ENCODE peak calls at places on chromosomes 4 and X, in ten cellular contexts. One of them, this sample, is unnamed.

GRCh38 chrX:1502241-1502640 is 34.7 kb downstream of the P2RY8 start:
- DNase-seq in heart left ventricle: no peak
- DNase-seq in heart right ventricle: no peak
- DNase-seq in AG09309: no peak
- DNase-seq in NB4: peak; percentile 93
- DNase-seq in fibroblast of the aortic adventitia: no peak
- DNase-seq in body of pancreas: no peak
- DNase-seq in CD8-positive, alpha-beta T cell: no peak
- DNase-seq in epithelial cell of esophagus: no peak
- DNase-seq in adrenal gland: no peak
- DNase-seq in this sample: no peak

GRCh38 chr4:536351-536972 is 37.5 kb downstream of the PIGG start:
- DNase-seq in epithelial cell of esophagus: no peak
- DNase-seq in CD8-positive, alpha-beta T cell: no peak
- DNase-seq in heart left ventricle: no peak
- DNase-seq in body of pancreas: no peak
- DNase-seq in heart right ventricle: no peak
- DNase-seq in adrenal gland: peak; percentile 46
- DNase-seq in NB4: no peak
- DNase-seq in AG09309: no peak
- DNase-seq in fibroblast of the aortic adventitia: no peak
- DNase-seq in this sample: no peak

GRCh38 chr4:30865676-30866075 is 145.5 kb downstream of the PCDH7 start:
- DNase-seq in NB4: no peak
- DNase-seq in body of pancreas: no peak
- DNase-seq in fibroblast of the aortic adventitia: peak; percentile 45
- DNase-seq in AG09309: no peak
- DNase-seq in adrenal gland: no peak
- DNase-seq in epithelial cell of esophagus: no peak
- DNase-seq in heart right ventricle: no peak
- DNase-seq in heart left ventricle: no peak
- DNase-seq in CD8-positive, alpha-beta T cell: no peak
- DNase-seq in this sample: no peak

GRCh38 chrX:54116391-54116790 is 66.7 kb downstream of the FAM120C start:
- DNase-seq in CD8-positive, alpha-beta T cell: no peak
- DNase-seq in epithelial cell of esophagus: peak; percentile 3
- DNase-seq in fibroblast of the aortic adventitia: no peak
- DNase-seq in NB4: peak; percentile 0
- DNase-seq in adrenal gland: no peak
- DNase-seq in body of pancreas: no peak
- DNase-seq in heart right ventricle: no peak
- DNase-seq in heart left ventricle: no peak
- DNase-seq in AG09309: no peak
- DNase-seq in this sample: no peak

GRCh38 chr4:97984545-97985131 is 158.6 kb downstream of the STPG2 start:
- DNase-seq in NB4: peak; percentile 15
- DNase-seq in heart left ventricle: no peak
- DNase-seq in epithelial cell of esophagus: peak; percentile 17
- DNase-seq in AG09309: no peak
- DNase-seq in adrenal gland: no peak
- DNase-seq in fibroblast of the aortic adventitia: no peak
- DNase-seq in body of pancreas: no peak
- DNase-seq in heart right ventricle: no peak
- DNase-seq in CD8-positive, alpha-beta T cell: no peak
- DNase-seq in this sample: peak; percentile 33

GRCh38 chr4:111631157-111631999 is 513.9 kb upstream of the FAM241A start:
- DNase-seq in fibroblast of the aortic adventitia: peak; percentile 43
- DNase-seq in heart right ventricle: no peak
- DNase-seq in epithelial cell of esophagus: peak; percentile 35
- DNase-seq in CD8-positive, alpha-beta T cell: no peak
- DNase-seq in AG09309: peak; percentile 7
- DNase-seq in heart left ventricle: no peak
- DNase-seq in body of pancreas: no peak
- DNase-seq in NB4: peak; percentile 15
- DNase-seq in adrenal gland: no peak
- DNase-seq in this sample: no peak

GRCh38 chr4:113978561-113979156 is 788 bp downstream of the ARSJ start:
- DNase-seq in epithelial cell of esophagus: peak; percentile 46
- DNase-seq in heart left ventricle: no peak
- DNase-seq in adrenal gland: no peak
- DNase-seq in NB4: no peak
- DNase-seq in AG09309: no peak
- DNase-seq in body of pancreas: no peak
- DNase-seq in heart right ventricle: no peak
- DNase-seq in fibroblast of the aortic adventitia: peak; percentile 51
- DNase-seq in CD8-positive, alpha-beta T cell: no peak
- DNase-seq in this sample: no peak

GRCh38 chrX:120499301-120500097 is 30.4 kb upstream of the LAMP2 start:
- DNase-seq in heart right ventricle: no peak
- DNase-seq in NB4: no peak
- DNase-seq in AG09309: no peak
- DNase-seq in adrenal gland: no peak
- DNase-seq in epithelial cell of esophagus: peak; percentile 3
- DNase-seq in heart left ventricle: no peak
- DNase-seq in fibroblast of the aortic adventitia: peak; percentile 44
- DNase-seq in CD8-positive, alpha-beta T cell: no peak
- DNase-seq in body of pancreas: peak; percentile 13
- DNase-seq in this sample: no peak

GRCh38 chrX:109537324-109537665 is 651 bp downstream of the NXT2 start:
- DNase-seq in fibroblast of the aortic adventitia: peak; percentile 83
- DNase-seq in body of pancreas: peak; percentile 68
- DNase-seq in CD8-positive, alpha-beta T cell: no peak
- DNase-seq in NB4: peak; percentile 69
- DNase-seq in adrenal gland: no peak
- DNase-seq in AG09309: peak; percentile 24
- DNase-seq in heart left ventricle: no peak
- DNase-seq in heart right ventricle: no peak
- DNase-seq in epithelial cell of esophagus: peak; percentile 93
- DNase-seq in this sample: no peak

GRCh38 chrX:4358577-4358976 is 645.1 kb upstream of the PRKX start:
- DNase-seq in adrenal gland: no peak
- DNase-seq in NB4: no peak
- DNase-seq in epithelial cell of esophagus: no peak
- DNase-seq in heart right ventricle: no peak
- DNase-seq in heart left ventricle: no peak
- DNase-seq in CD8-positive, alpha-beta T cell: no peak
- DNase-seq in AG09309: no peak
- DNase-seq in fibroblast of the aortic adventitia: no peak
- DNase-seq in body of pancreas: no peak
- DNase-seq in this sample: no peak
- H3K4me3 ChIP-seq in adrenal gland: no peak overlapping the region
- H3K4me3 ChIP-seq in NB4: no peak overlapping the region
- H3K4me3 ChIP-seq in epithelial cell of esophagus: no peak overlapping the region
- H3K4me3 ChIP-seq in heart right ventricle: no peak overlapping the region
- H3K4me3 ChIP-seq in heart left ventricle: no peak overlapping the region
- H3K4me3 ChIP-seq in CD8-positive, alpha-beta T cell: no peak overlapping the region
- H3K4me3 ChIP-seq in AG09309: no peak overlapping the region
- H3K4me3 ChIP-seq in fibroblast of the aortic adventitia: no peak overlapping the region
- H3K4me3 ChIP-seq in body of pancreas: no peak overlapping the region
- H3K4me3 ChIP-seq in this sample: no peak overlapping the region

GRCh38 chr4:2259036-2259540 is 2.8 kb downstream of the MXD4 start:
- DNase-seq in AG09309: no peak
- DNase-seq in body of pancreas: peak; percentile 8
- DNase-seq in epithelial cell of esophagus: no peak
- DNase-seq in fibroblast of the aortic adventitia: no peak
- DNase-seq in heart right ventricle: no peak
- DNase-seq in NB4: no peak
- DNase-seq in heart left ventricle: peak; percentile 32
- DNase-seq in adrenal gland: peak; percentile 58
- DNase-seq in CD8-positive, alpha-beta T cell: peak; percentile 8
- DNase-seq in this sample: peak; percentile 11

GRCh38 chr4:2261110-2261852 is 628 bp downstream of the MXD4 start:
- DNase-seq in epithelial cell of esophagus: peak; percentile 62
- DNase-seq in heart right ventricle: peak; percentile 43
- DNase-seq in AG09309: no peak
- DNase-seq in adrenal gland: peak; percentile 66
- DNase-seq in heart left ventricle: peak; percentile 67
- DNase-seq in fibroblast of the aortic adventitia: peak; percentile 30
- DNase-seq in NB4: peak; percentile 71
- DNase-seq in body of pancreas: peak; percentile 67
- DNase-seq in CD8-positive, alpha-beta T cell: peak; percentile 49
- DNase-seq in this sample: peak; percentile 74

GRCh38 chr4:2259541-2260267 is 2.2 kb downstream of the MXD4 start:
- DNase-seq in NB4: no peak
- DNase-seq in heart right ventricle: peak; percentile 4
- DNase-seq in body of pancreas: peak; percentile 6
- DNase-seq in AG09309: no peak
- DNase-seq in epithelial cell of esophagus: no peak
- DNase-seq in adrenal gland: peak; percentile 49
- DNase-seq in fibroblast of the aortic adventitia: no peak
- DNase-seq in heart left ventricle: no peak
- DNase-seq in CD8-positive, alpha-beta T cell: no peak
- DNase-seq in this sample: peak; percentile 13

GRCh38 chr4:2261853-2262144 is at the start of gene MXD4:
- DNase-seq in fibroblast of the aortic adventitia: no peak
- DNase-seq in AG09309: no peak
- DNase-seq in adrenal gland: no peak
- DNase-seq in NB4: no peak
- DNase-seq in CD8-positive, alpha-beta T cell: no peak
- DNase-seq in heart right ventricle: no peak
- DNase-seq in heart left ventricle: no peak
- DNase-seq in epithelial cell of esophagus: no peak
- DNase-seq in body of pancreas: no peak
- DNase-seq in this sample: no peak

GRCh38 chr4:2260336-2261109 is 1.4 kb downstream of the MXD4 start:
- DNase-seq in adrenal gland: peak; percentile 64
- DNase-seq in epithelial cell of esophagus: no peak
- DNase-seq in AG09309: no peak
- DNase-seq in heart right ventricle: peak; percentile 15
- DNase-seq in heart left ventricle: peak; percentile 29
- DNase-seq in NB4: peak; percentile 26
- DNase-seq in body of pancreas: peak; percentile 10
- DNase-seq in CD8-positive, alpha-beta T cell: no peak
- DNase-seq in fibroblast of the aortic adventitia: no peak
- DNase-seq in this sample: peak; percentile 7
- H3K4me3 ChIP-seq in adrenal gland: peak overlapping the region; percentile 68
- H3K4me3 ChIP-seq in epithelial cell of esophagus: peak overlapping the region; percentile 78
- H3K4me3 ChIP-seq in AG09309: peak overlapping the region; percentile 96
- H3K4me3 ChIP-seq in heart right ventricle: peak overlapping the region; percentile 98
- H3K4me3 ChIP-seq in heart left ventricle: peak overlapping the region; percentile 95
- H3K4me3 ChIP-seq in NB4: peak overlapping the region; percentile 55
- H3K4me3 ChIP-seq in body of pancreas: peak overlapping the region; percentile 92
- H3K4me3 ChIP-seq in CD8-positive, alpha-beta T cell: peak overlapping the region; percentile 63
- H3K4me3 ChIP-seq in fibroblast of the aortic adventitia: peak overlapping the region; percentile 82
- H3K4me3 ChIP-seq in this sample: peak overlapping the region; percentile 75

DNA sequence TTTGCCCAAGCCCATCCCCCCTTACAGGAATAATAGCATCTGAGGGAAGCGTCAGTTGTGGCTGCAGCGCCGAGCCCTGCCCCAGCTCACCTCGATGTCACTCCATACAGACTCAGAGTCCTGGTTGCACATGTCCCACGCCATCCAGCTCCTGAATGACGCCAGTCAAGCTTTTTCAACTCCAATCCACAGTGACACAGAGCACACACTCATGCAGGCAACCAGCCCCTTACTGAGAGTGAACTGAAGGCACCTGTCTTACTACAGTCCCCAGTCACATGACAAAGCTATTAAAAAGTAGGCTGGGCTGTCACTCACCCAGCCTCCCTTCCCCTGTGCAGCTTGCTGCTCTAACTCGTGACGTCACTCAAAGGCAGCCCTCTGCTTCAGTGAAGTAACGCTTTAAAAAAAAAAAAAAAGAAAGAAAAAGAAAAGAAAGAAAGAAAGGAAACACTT is at the start of gene PPARGC1A:
- DNase-seq in adrenal gland: peak; percentile 85
- DNase-seq in body of pancreas: peak; percentile 67
- DNase-seq in AG09309: no peak
- DNase-seq in CD8-positive, alpha-beta T cell: no peak
- DNase-seq in NB4: peak; percentile 26
- DNase-seq in fibroblast of the aortic adventitia: no peak
- DNase-seq in heart right ventricle: peak; percentile 69
- DNase-seq in heart left ventricle: peak; percentile 82
- DNase-seq in epithelial cell of esophagus: peak; percentile 40
- DNase-seq in this sample: peak; percentile 75
- H3K4me3 ChIP-seq in adrenal gland: no peak within 1 kb of the TSS
- H3K4me3 ChIP-seq in body of pancreas: peak within 1 kb of the TSS; percentile 3
- H3K4me3 ChIP-seq in AG09309: peak within 1 kb of the TSS; percentile 48
- H3K4me3 ChIP-seq in CD8-positive, alpha-beta T cell: no peak within 1 kb of the TSS
- H3K4me3 ChIP-seq in NB4: no peak within 1 kb of the TSS
- H3K4me3 ChIP-seq in fibroblast of the aortic adventitia: peak within 1 kb of the TSS; percentile 57
- H3K4me3 ChIP-seq in heart right ventricle: peak within 1 kb of the TSS; percentile 63
- H3K4me3 ChIP-seq in heart left ventricle: peak within 1 kb of the TSS; percentile 50
- H3K4me3 ChIP-seq in epithelial cell of esophagus: peak within 1 kb of the TSS; percentile 44
- H3K4me3 ChIP-seq in this sample: peak within 1 kb of the TSS; percentile 80

GRCh38 chrX:154097597-154098541 is at the start of gene MECP2:
- DNase-seq in heart left ventricle: peak; percentile 92
- DNase-seq in AG09309: peak; percentile 55
- DNase-seq in fibroblast of the aortic adventitia: peak; percentile 91
- DNase-seq in heart right ventricle: peak; percentile 93
- DNase-seq in epithelial cell of esophagus: peak; percentile 91
- DNase-seq in body of pancreas: peak; percentile 92
- DNase-seq in NB4: peak; percentile 95
- DNase-seq in CD8-positive, alpha-beta T cell: peak; percentile 82
- DNase-seq in adrenal gland: peak; percentile 97
- DNase-seq in this sample: peak; percentile 91

GRCh38 chrX:154094833-154095232 is 2.7 kb downstream of the MECP2 start:
- DNase-seq in AG09309: no peak
- DNase-seq in heart right ventricle: no peak
- DNase-seq in epithelial cell of esophagus: no peak
- DNase-seq in CD8-positive, alpha-beta T cell: no peak
- DNase-seq in adrenal gland: no peak
- DNase-seq in body of pancreas: no peak
- DNase-seq in heart left ventricle: no peak
- DNase-seq in NB4: no peak
- DNase-seq in fibroblast of the aortic adventitia: no peak
- DNase-seq in this sample: no peak

GRCh38 chrX:154098551-154098950 is 1.0 kb upstream of the MECP2 start:
- DNase-seq in adrenal gland: no peak
- DNase-seq in NB4: no peak
- DNase-seq in body of pancreas: peak; percentile 61
- DNase-seq in heart left ventricle: no peak
- DNase-seq in epithelial cell of esophagus: no peak
- DNase-seq in AG09309: no peak
- DNase-seq in fibroblast of the aortic adventitia: no peak
- DNase-seq in CD8-positive, alpha-beta T cell: no peak
- DNase-seq in heart right ventricle: no peak
- DNase-seq in this sample: no peak

GRCh38 chrX:154096140-154097002 is 1.1 kb downstream of the MECP2 start:
- DNase-seq in epithelial cell of esophagus: peak; percentile 11
- DNase-seq in NB4: peak; percentile 31
- DNase-seq in fibroblast of the aortic adventitia: peak; percentile 39
- DNase-seq in heart right ventricle: peak; percentile 24
- DNase-seq in adrenal gland: peak; percentile 61
- DNase-seq in heart left ventricle: peak; percentile 47
- DNase-seq in body of pancreas: peak; percentile 24
- DNase-seq in CD8-positive, alpha-beta T cell: no peak
- DNase-seq in AG09309: no peak
- DNase-seq in this sample: peak; percentile 10

DNA sequence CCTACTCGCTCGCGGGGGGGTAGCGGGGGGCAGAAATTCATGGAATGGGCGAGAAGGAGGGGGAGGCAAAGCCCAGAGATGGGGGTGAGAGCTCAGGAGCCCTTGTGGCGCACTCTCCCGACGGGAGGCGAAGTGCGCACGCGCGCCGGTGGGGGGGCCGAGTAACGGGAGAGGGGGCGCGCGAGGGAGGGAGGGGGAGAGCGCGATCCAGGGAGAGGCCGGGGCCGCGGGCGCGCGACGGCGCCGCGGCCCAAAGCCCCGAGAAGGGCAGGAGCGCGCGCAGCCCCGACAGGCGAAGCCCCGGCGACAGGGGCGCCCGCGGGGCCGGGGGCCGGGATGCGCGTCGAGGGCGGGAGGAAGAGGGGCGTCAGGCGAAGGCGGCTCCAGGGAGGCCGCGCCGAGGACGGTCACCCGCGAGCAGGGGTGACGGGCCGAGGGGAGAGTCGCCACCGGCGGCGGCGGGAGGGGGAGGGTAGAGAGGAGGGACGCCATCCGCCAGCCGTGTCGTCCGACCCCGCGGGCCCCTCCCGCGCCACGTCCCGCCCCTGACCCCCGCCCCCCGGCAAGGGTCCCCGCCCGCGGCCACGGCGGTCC is 417 bp downstream of the MECP2 start:
- DNase-seq in heart left ventricle: peak; percentile 82
- DNase-seq in epithelial cell of esophagus: peak; percentile 36
- DNase-seq in NB4: peak; percentile 80
- DNase-seq in body of pancreas: peak; percentile 69
- DNase-seq in heart right ventricle: peak; percentile 75
- DNase-seq in fibroblast of the aortic adventitia: peak; percentile 55
- DNase-seq in CD8-positive, alpha-beta T cell: peak; percentile 69
- DNase-seq in adrenal gland: peak; percentile 84
- DNase-seq in AG09309: no peak
- DNase-seq in this sample: peak; percentile 79
- H3K4me3 ChIP-seq in heart left ventricle: peak overlapping the region; percentile 76
- H3K4me3 ChIP-seq in epithelial cell of esophagus: peak overlapping the region; percentile 61
- H3K4me3 ChIP-seq in NB4: peak overlapping the region; percentile 83
- H3K4me3 ChIP-seq in body of pancreas: peak overlapping the region; percentile 43
- H3K4me3 ChIP-seq in heart right ventricle: peak overlapping the region; percentile 69
- H3K4me3 ChIP-seq in fibroblast of the aortic adventitia: peak overlapping the region; percentile 72
- H3K4me3 ChIP-seq in CD8-positive, alpha-beta T cell: peak overlapping the region; percentile 85
- H3K4me3 ChIP-seq in adrenal gland: no peak overlapping the region
- H3K4me3 ChIP-seq in AG09309: peak overlapping the region; percentile 50
- H3K4me3 ChIP-seq in this sample: peak overlapping the region; percentile 68

This sample was measured in BE2C.